ENCODE peak calls at places on chromosomes 5 and 9, in four cellular contexts. J is foreskin keratinocyte, D is hepatocyte, N is fibroblast of lung. P is an unnamed sample.

GRCh38 chr5:15992918-15993317 is 186.7 kb downstream of the MARCHF11 start:
- DNase-seq in J (peak), D (no peak), N (peak), P (peak)

GRCh38 chr9:113516840-113517577 is 53.5 kb downstream of the RGS3 start:
- DNase-seq in J (no peak), D (no peak), N (no peak), P (no peak)

GRCh38 chr5:123718238-123718637 is 206.3 kb downstream of the CSNK1G3 start:
- DNase-seq in J (no peak), D (no peak), N (no peak), P (peak)

GRCh38 chr9:130451509-130452388 is 7.0 kb downstream of the ASS1 start:
- DNase-seq in J (peak), D (peak), N (peak), P (peak)

GRCh38 chr5:176608142-176608705 is 1.7 kb downstream of the GPRIN1 start:
- DNase-seq in J (peak), D (no peak), N (no peak), P (no peak)

GRCh38 chr5:51566940-51567339 is 183.7 kb downstream of the ISL1 start:
- DNase-seq in J (peak), D (no peak), N (no peak), P (no peak)

GRCh38 chr5:137192293-137192743 is 306.8 kb downstream of the SPOCK1 start:
- DNase-seq in J (peak), D (no peak), N (no peak), P (peak)

GRCh38 chr5:181239062-181239663 is 4.5 kb downstream of the RACK1 start:
- DNase-seq in J (no peak), D (no peak), N (no peak), P (no peak)

GRCh38 chr9:100428871-100429654 is 2.1 kb downstream of the MSANTD3 start:
- DNase-seq in J (peak), D (peak), N (peak), P (peak)

GRCh38 chr5:142108432-142109355 is at the start of gene NDFIP1:
- DNase-seq in J (peak), D (peak), N (peak), P (peak)
- TF ChIP-seq CTCF in J (peak), D (peak), N (no peak), P (no peak)

DNA sequence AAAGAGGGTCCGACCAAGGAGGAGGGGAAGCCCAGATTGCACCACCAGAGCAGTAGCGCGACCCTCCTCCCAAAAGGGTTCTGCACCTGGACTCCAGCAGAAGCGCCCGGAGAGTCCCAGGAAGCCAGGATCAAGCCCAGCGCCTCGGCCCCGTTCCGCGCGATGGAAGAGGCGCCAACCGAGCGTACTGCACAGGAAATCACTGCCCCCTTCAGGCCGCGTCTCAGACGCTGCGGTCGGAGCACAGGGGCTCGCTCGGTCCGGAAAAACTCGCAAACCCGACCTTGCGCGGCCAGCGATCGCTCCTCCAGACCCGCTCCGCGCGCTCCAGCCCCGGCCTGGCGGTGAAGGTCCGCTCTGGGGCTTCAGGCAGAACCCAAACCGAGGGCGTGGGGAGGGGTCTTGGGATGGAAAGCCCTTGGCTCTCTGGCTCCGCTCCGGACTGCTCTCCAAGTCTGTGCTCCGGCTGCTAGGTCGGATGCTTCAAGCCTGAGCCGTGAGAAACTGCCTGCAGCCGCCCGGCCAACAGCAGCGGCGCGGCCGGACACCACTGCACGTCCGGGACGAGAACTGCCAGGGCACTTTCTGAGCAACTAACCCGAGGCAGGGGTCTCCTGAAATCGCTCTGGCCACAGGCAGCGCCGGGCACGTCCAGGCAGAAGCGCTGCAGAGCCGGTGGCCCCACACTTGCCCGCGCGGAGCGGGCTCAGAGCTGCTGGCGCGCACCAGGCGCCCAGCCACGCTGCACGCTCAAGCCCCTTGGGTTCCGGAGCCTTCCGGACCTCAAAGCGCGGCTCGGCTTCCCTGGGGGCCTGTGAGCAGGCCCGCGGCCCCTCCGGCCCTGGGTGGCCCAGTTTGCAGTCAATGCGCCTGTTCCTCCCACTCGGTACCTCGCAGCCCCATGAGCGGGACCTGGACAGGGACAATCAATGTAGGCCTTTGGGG is 1.3 kb downstream of the GABBR2 start:
- DNase-seq in J (peak), D (peak), N (peak), P (peak)
- TF ChIP-seq CTCF in J (peak), D (peak), N (peak), P (peak)

DNA sequence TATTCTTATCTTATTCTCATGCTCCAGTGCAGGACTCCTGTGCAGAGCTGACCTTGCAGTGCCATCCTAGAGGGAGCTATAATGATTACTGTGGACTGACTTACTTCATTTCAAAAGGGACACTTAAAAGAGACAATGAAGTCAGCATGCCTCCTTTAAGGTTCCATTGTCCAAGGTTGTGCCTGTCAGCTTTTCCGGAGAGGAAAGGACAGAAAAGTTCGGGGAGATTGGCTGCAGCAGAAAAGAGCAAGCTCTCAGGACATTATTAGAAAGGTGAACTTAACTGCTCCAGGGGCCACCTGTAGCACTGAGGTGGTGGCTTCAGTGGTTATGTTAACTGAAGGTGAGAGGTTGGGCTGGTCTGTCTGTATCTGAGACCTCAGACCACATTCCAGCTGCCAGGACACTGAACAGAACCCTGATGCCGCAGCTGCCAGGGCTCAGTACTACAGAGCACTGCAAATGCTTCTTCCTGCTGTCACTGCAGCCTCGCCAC is 112.9 kb downstream of the ST8SIA4 start:
- DNase-seq in J (no peak), D (peak), N (no peak), P (no peak)
- TF ChIP-seq CTCF in J (no peak), D (peak), N (no peak), P (no peak)

GRCh38 chr5:113068559-113068958 is 92.0 kb downstream of the DCP2 start:
- DNase-seq in J (no peak), D (no peak), N (peak), P (no peak)

GRCh38 chr5:113062869-113063508 is 86.4 kb downstream of the DCP2 start:
- DNase-seq in J (no peak), D (no peak), N (no peak), P (no peak)

GRCh38 chr5:113063927-113064326 is 87.3 kb downstream of the DCP2 start:
- DNase-seq in J (no peak), D (no peak), N (no peak), P (no peak)

GRCh38 chr5:113067635-113068344 is 91.2 kb downstream of the DCP2 start:
- DNase-seq in J (no peak), D (peak), N (peak), P (no peak)

DNA sequence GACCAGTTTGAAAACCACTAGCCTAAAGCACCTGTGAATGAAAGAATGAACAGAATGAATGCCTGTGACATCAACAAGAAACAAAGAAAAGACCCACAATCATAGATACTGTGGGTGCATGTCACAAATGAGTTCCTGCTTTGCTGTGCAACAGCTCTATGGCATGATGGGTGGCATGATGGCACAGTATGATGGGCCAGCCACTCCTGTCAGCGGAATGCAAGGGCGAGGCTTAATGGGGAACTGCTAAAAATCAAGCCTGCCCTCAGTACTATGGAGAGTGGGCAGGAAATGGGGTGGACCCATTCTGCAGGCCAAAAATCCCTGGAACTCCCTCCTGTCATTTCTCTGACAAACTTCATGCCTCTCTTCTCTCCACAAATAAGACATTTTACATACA is 89.0 kb downstream of the DCP2 start:
- DNase-seq in J (no peak), D (no peak), N (no peak), P (no peak)
- TF ChIP-seq CTCF in J (no peak), D (no peak), N (no peak), P (no peak)

GRCh38 chr5:138542956-138543729 is at the start of gene ETF1:
- DNase-seq in J (peak), D (peak), N (peak), P (peak)

GRCh38 chr5:138543730-138544104 is 681 bp upstream of the ETF1 start:
- DNase-seq in J (no peak), D (no peak), N (no peak), P (no peak)

GRCh38 chr5:138544171-138545134 is 1.4 kb upstream of the ETF1 start:
- DNase-seq in J (peak), D (peak), N (peak), P (peak)

GRCh38 chr5:138541511-138541910 is 1.5 kb downstream of the ETF1 start:
- DNase-seq in J (no peak), D (no peak), N (no peak), P (no peak)

GRCh38 chr5:138542120-138542955 is 698 bp downstream of the ETF1 start:
- DNase-seq in J (no peak), D (peak), N (no peak), P (no peak)
- TF ChIP-seq CTCF in J (no peak), D (no peak), N (no peak), P (no peak)

GRCh38 chr5:98218838-98219237 is 554.6 kb upstream of the RGMB start:
- DNase-seq in J (no peak), D (no peak), N (no peak), P (no peak)
- TF ChIP-seq CTCF in J (no peak), D (no peak), N (no peak), P (no peak)

DNA sequence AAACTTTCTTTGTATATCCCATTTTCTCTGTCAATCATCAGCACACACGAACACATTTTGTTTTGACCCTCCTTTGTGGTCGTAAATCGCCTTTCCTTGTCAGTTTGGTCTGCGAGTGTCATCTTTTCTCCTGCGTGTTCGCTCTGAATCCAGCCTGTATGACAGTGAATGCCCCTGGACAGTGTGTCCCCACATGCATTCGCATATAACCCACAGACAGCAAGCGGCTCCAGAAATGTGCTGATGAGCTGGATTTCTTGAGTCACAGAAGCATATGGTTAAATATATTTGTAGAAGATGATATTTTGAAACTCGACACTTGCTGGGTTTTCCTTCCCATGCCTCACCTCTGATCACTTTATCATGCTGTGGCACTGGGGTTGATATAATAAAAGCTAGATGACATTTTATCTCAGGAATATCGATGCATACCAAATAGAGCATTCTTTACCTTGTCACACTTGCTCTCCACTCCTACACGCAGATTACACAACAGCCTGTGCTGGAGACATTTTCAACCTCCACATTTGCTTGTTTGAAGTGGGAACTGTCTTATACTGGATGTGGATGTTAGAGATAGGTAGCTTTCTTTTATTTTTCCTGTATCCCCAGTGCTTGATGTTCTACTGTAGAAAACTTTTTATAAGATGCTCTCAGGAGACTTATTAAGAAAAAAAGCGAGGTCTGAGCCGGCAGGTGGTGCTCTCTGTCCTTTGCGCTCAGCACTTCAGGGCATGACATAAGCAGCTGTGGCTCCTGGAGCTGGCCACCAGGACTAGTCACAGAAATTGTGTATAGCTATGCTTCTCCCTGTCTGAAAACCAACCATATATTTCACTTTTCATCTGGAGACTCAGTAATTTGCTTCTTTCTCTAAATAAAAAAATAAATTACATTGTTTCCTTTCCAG is 215.1 kb downstream of the SH3GL2 start:
- DNase-seq in J (no peak), D (peak), N (no peak), P (peak)
- TF ChIP-seq CTCF in J (peak), D (peak), N (peak), P (peak)

P was measured in fibroblast of pulmonary artery.